ENCODE peak calls at places on chromosomes 7 and 10, in seven cellular contexts. One of them, this sample, is unnamed.

GRCh38 chr10:128779457-128779856 is 653.2 kb upstream of the MKI67 start:
- DNase-seq in T follicular helper cell: no peak
- DNase-seq in activated CD4-positive, alpha-beta T cell treated with anti-CD3 and anti-CD28 coated beads for 48 hours: no peak
- DNase-seq in activated CD8-positive, alpha-beta memory T cell treated with anti-CD3 and anti-CD28 coated beads, Interleukin-2, amount 50 U/mL, for 4 hours: no peak
- DNase-seq in NCI-H748 treated with DMSO at 0.1 percent for 48 hours: no peak
- DNase-seq in caudate nucleus: peak
- DNase-seq in heart right ventricle: no peak
- DNase-seq in this sample: no peak

GRCh38 chr7:39720586-39720985 is 97.2 kb downstream of the RALA start:
- DNase-seq in activated CD8-positive, alpha-beta memory T cell treated with anti-CD3 and anti-CD28 coated beads, Interleukin-2, amount 50 U/mL, for 4 hours: no peak
- DNase-seq in caudate nucleus: no peak
- DNase-seq in T follicular helper cell: no peak
- DNase-seq in activated CD4-positive, alpha-beta T cell treated with anti-CD3 and anti-CD28 coated beads for 48 hours: no peak
- DNase-seq in NCI-H748 treated with DMSO at 0.1 percent for 48 hours: peak
- DNase-seq in heart right ventricle: no peak
- DNase-seq in this sample: no peak

GRCh38 chr10:96299383-96299782 is 4.9 kb upstream of the DNTT start:
- DNase-seq in heart right ventricle: no peak
- DNase-seq in activated CD8-positive, alpha-beta memory T cell treated with anti-CD3 and anti-CD28 coated beads, Interleukin-2, amount 50 U/mL, for 4 hours: no peak
- DNase-seq in T follicular helper cell: no peak
- DNase-seq in NCI-H748 treated with DMSO at 0.1 percent for 48 hours: no peak
- DNase-seq in activated CD4-positive, alpha-beta T cell treated with anti-CD3 and anti-CD28 coated beads for 48 hours: no peak
- DNase-seq in caudate nucleus: no peak
- DNase-seq in this sample: no peak

GRCh38 chr10:110912374-110912773 is 6.6 kb downstream of the BBIP1 start:
- DNase-seq in caudate nucleus: no peak
- DNase-seq in NCI-H748 treated with DMSO at 0.1 percent for 48 hours: no peak
- DNase-seq in heart right ventricle: no peak
- DNase-seq in activated CD4-positive, alpha-beta T cell treated with anti-CD3 and anti-CD28 coated beads for 48 hours: no peak
- DNase-seq in T follicular helper cell: no peak
- DNase-seq in activated CD8-positive, alpha-beta memory T cell treated with anti-CD3 and anti-CD28 coated beads, Interleukin-2, amount 50 U/mL, for 4 hours: no peak
- DNase-seq in this sample: no peak

GRCh38 chr10:32938554-32939061 is 19.4 kb downstream of the ITGB1 start:
- DNase-seq in caudate nucleus: peak
- DNase-seq in heart right ventricle: peak
- DNase-seq in NCI-H748 treated with DMSO at 0.1 percent for 48 hours: no peak
- DNase-seq in activated CD8-positive, alpha-beta memory T cell treated with anti-CD3 and anti-CD28 coated beads, Interleukin-2, amount 50 U/mL, for 4 hours: no peak
- DNase-seq in T follicular helper cell: no peak
- DNase-seq in activated CD4-positive, alpha-beta T cell treated with anti-CD3 and anti-CD28 coated beads for 48 hours: no peak
- DNase-seq in this sample: no peak

GRCh38 chr10:61822781-61823230 is 78.7 kb upstream of the ARID5B start:
- DNase-seq in T follicular helper cell: no peak
- DNase-seq in caudate nucleus: no peak
- DNase-seq in activated CD4-positive, alpha-beta T cell treated with anti-CD3 and anti-CD28 coated beads for 48 hours: no peak
- DNase-seq in activated CD8-positive, alpha-beta memory T cell treated with anti-CD3 and anti-CD28 coated beads, Interleukin-2, amount 50 U/mL, for 4 hours: no peak
- DNase-seq in NCI-H748 treated with DMSO at 0.1 percent for 48 hours: no peak
- DNase-seq in heart right ventricle: no peak
- DNase-seq in this sample: no peak

GRCh38 chr7:93921190-93921585 is 347 bp upstream of the GNG11 start:
- DNase-seq in heart right ventricle: no peak
- DNase-seq in caudate nucleus: no peak
- DNase-seq in activated CD4-positive, alpha-beta T cell treated with anti-CD3 and anti-CD28 coated beads for 48 hours: no peak
- DNase-seq in activated CD8-positive, alpha-beta memory T cell treated with anti-CD3 and anti-CD28 coated beads, Interleukin-2, amount 50 U/mL, for 4 hours: no peak
- DNase-seq in NCI-H748 treated with DMSO at 0.1 percent for 48 hours: no peak
- DNase-seq in T follicular helper cell: no peak
- DNase-seq in this sample: no peak

GRCh38 chr7:117775826-117776623 is 97.2 kb downstream of the CTTNBP2 start:
- DNase-seq in activated CD8-positive, alpha-beta memory T cell treated with anti-CD3 and anti-CD28 coated beads, Interleukin-2, amount 50 U/mL, for 4 hours: no peak
- DNase-seq in activated CD4-positive, alpha-beta T cell treated with anti-CD3 and anti-CD28 coated beads for 48 hours: no peak
- DNase-seq in caudate nucleus: no peak
- DNase-seq in T follicular helper cell: no peak
- DNase-seq in heart right ventricle: no peak
- DNase-seq in NCI-H748 treated with DMSO at 0.1 percent for 48 hours: no peak
- DNase-seq in this sample: no peak

GRCh38 chr10:44781131-44781530 is 130.0 kb upstream of the TMEM72 start:
- DNase-seq in heart right ventricle: no peak
- DNase-seq in caudate nucleus: no peak
- DNase-seq in T follicular helper cell: no peak
- DNase-seq in activated CD4-positive, alpha-beta T cell treated with anti-CD3 and anti-CD28 coated beads for 48 hours: no peak
- DNase-seq in NCI-H748 treated with DMSO at 0.1 percent for 48 hours: no peak
- DNase-seq in activated CD8-positive, alpha-beta memory T cell treated with anti-CD3 and anti-CD28 coated beads, Interleukin-2, amount 50 U/mL, for 4 hours: no peak
- DNase-seq in this sample: no peak

GRCh38 chr7:158772916-158773315 is 56.4 kb downstream of the ESYT2 start:
- DNase-seq in T follicular helper cell: no peak
- DNase-seq in activated CD8-positive, alpha-beta memory T cell treated with anti-CD3 and anti-CD28 coated beads, Interleukin-2, amount 50 U/mL, for 4 hours: no peak
- DNase-seq in caudate nucleus: no peak
- DNase-seq in activated CD4-positive, alpha-beta T cell treated with anti-CD3 and anti-CD28 coated beads for 48 hours: no peak
- DNase-seq in heart right ventricle: no peak
- DNase-seq in NCI-H748 treated with DMSO at 0.1 percent for 48 hours: no peak
- DNase-seq in this sample: no peak

GRCh38 chr7:66326501-66327180 is 121.5 kb downstream of the TPST1 start:
- DNase-seq in T follicular helper cell: no peak
- DNase-seq in NCI-H748 treated with DMSO at 0.1 percent for 48 hours: no peak
- DNase-seq in activated CD8-positive, alpha-beta memory T cell treated with anti-CD3 and anti-CD28 coated beads, Interleukin-2, amount 50 U/mL, for 4 hours: no peak
- DNase-seq in heart right ventricle: no peak
- DNase-seq in caudate nucleus: no peak
- DNase-seq in activated CD4-positive, alpha-beta T cell treated with anti-CD3 and anti-CD28 coated beads for 48 hours: no peak
- DNase-seq in this sample: no peak

GRCh38 chr7:100406767-100407166 is 21.7 kb downstream of the ZCWPW1 start:
- DNase-seq in activated CD4-positive, alpha-beta T cell treated with anti-CD3 and anti-CD28 coated beads for 48 hours: no peak
- DNase-seq in activated CD8-positive, alpha-beta memory T cell treated with anti-CD3 and anti-CD28 coated beads, Interleukin-2, amount 50 U/mL, for 4 hours: no peak
- DNase-seq in T follicular helper cell: no peak
- DNase-seq in caudate nucleus: no peak
- DNase-seq in heart right ventricle: no peak
- DNase-seq in NCI-H748 treated with DMSO at 0.1 percent for 48 hours: no peak
- DNase-seq in this sample: no peak

GRCh38 chr10:86197166-86197790 is 169.3 kb downstream of the GRID1 start:
- DNase-seq in activated CD8-positive, alpha-beta memory T cell treated with anti-CD3 and anti-CD28 coated beads, Interleukin-2, amount 50 U/mL, for 4 hours: no peak
- DNase-seq in caudate nucleus: no peak
- DNase-seq in activated CD4-positive, alpha-beta T cell treated with anti-CD3 and anti-CD28 coated beads for 48 hours: no peak
- DNase-seq in heart right ventricle: no peak
- DNase-seq in NCI-H748 treated with DMSO at 0.1 percent for 48 hours: no peak
- DNase-seq in T follicular helper cell: no peak
- DNase-seq in this sample: no peak

GRCh38 chr7:36202347-36202896 is 49.4 kb downstream of the EEPD1 start:
- DNase-seq in activated CD4-positive, alpha-beta T cell treated with anti-CD3 and anti-CD28 coated beads for 48 hours: no peak
- DNase-seq in caudate nucleus: no peak
- DNase-seq in heart right ventricle: no peak
- DNase-seq in activated CD8-positive, alpha-beta memory T cell treated with anti-CD3 and anti-CD28 coated beads, Interleukin-2, amount 50 U/mL, for 4 hours: no peak
- DNase-seq in NCI-H748 treated with DMSO at 0.1 percent for 48 hours: no peak
- DNase-seq in T follicular helper cell: no peak
- DNase-seq in this sample: no peak